ENCODE peak calls at places on chromosomes 6 and 20, in eight cellular contexts. One of them, this sample, is unnamed.

GRCh38 chr20:43977252-43977651 is 62.6 kb downstream of the TOX2 start:
- DNase-seq in fibroblast of pulmonary artery: no peak
- DNase-seq in caudate nucleus: no peak
- DNase-seq in effector CD4-positive, alpha-beta T cell: no peak
- DNase-seq in smooth muscle cell of the brain vasculature: no peak
- DNase-seq in osteocyte: no peak
- DNase-seq in NCI-H2029 treated with DMSO at 0.1 percent for 48 hours: no peak
- DNase-seq in astrocyte of the spinal cord: peak; percentile 52
- DNase-seq in this sample: no peak

GRCh38 chr6:37042139-37042538 is 36.7 kb downstream of the FGD2 start:
- DNase-seq in fibroblast of pulmonary artery: no peak
- DNase-seq in effector CD4-positive, alpha-beta T cell: no peak
- DNase-seq in astrocyte of the spinal cord: no peak
- DNase-seq in osteocyte: no peak
- DNase-seq in smooth muscle cell of the brain vasculature: no peak
- DNase-seq in NCI-H2029 treated with DMSO at 0.1 percent for 48 hours: peak; percentile 57
- DNase-seq in caudate nucleus: no peak
- DNase-seq in this sample: no peak

GRCh38 chr6:40328376-40328987 is 258.7 kb downstream of the LRFN2 start:
- DNase-seq in NCI-H2029 treated with DMSO at 0.1 percent for 48 hours: peak; percentile 67
- DNase-seq in fibroblast of pulmonary artery: no peak
- DNase-seq in smooth muscle cell of the brain vasculature: no peak
- DNase-seq in astrocyte of the spinal cord: no peak
- DNase-seq in effector CD4-positive, alpha-beta T cell: no peak
- DNase-seq in osteocyte: no peak
- DNase-seq in caudate nucleus: peak; percentile 4
- DNase-seq in this sample: peak; percentile 78

GRCh38 chr6:156597130-156597529 is 180.0 kb upstream of the ARID1B start:
- DNase-seq in caudate nucleus: no peak
- DNase-seq in smooth muscle cell of the brain vasculature: no peak
- DNase-seq in astrocyte of the spinal cord: no peak
- DNase-seq in effector CD4-positive, alpha-beta T cell: no peak
- DNase-seq in osteocyte: no peak
- DNase-seq in NCI-H2029 treated with DMSO at 0.1 percent for 48 hours: no peak
- DNase-seq in fibroblast of pulmonary artery: no peak
- DNase-seq in this sample: no peak

GRCh38 chr6:147279423-147279822 is 75.2 kb downstream of the STXBP5 start:
- DNase-seq in effector CD4-positive, alpha-beta T cell: no peak
- DNase-seq in astrocyte of the spinal cord: peak; percentile 51
- DNase-seq in osteocyte: no peak
- DNase-seq in NCI-H2029 treated with DMSO at 0.1 percent for 48 hours: no peak
- DNase-seq in smooth muscle cell of the brain vasculature: no peak
- DNase-seq in fibroblast of pulmonary artery: peak; percentile 83
- DNase-seq in caudate nucleus: no peak
- DNase-seq in this sample: no peak

GRCh38 chr20:24131684-24132083 is 143.1 kb upstream of the GGTLC1 start:
- DNase-seq in NCI-H2029 treated with DMSO at 0.1 percent for 48 hours: no peak
- DNase-seq in caudate nucleus: no peak
- DNase-seq in effector CD4-positive, alpha-beta T cell: no peak
- DNase-seq in astrocyte of the spinal cord: no peak
- DNase-seq in fibroblast of pulmonary artery: peak; percentile 10
- DNase-seq in smooth muscle cell of the brain vasculature: no peak
- DNase-seq in osteocyte: no peak
- DNase-seq in this sample: no peak

GRCh38 chr6:131949615-131949908 is 1.6 kb downstream of the CCN2 start:
- DNase-seq in fibroblast of pulmonary artery: peak; percentile 94
- DNase-seq in astrocyte of the spinal cord: no peak
- DNase-seq in NCI-H2029 treated with DMSO at 0.1 percent for 48 hours: no peak
- DNase-seq in smooth muscle cell of the brain vasculature: no peak
- DNase-seq in effector CD4-positive, alpha-beta T cell: no peak
- DNase-seq in osteocyte: no peak
- DNase-seq in caudate nucleus: no peak
- DNase-seq in this sample: no peak

GRCh38 chr6:139030539-139030938 is 2.0 kb downstream of the ABRACL start:
- DNase-seq in fibroblast of pulmonary artery: no peak
- DNase-seq in astrocyte of the spinal cord: no peak
- DNase-seq in NCI-H2029 treated with DMSO at 0.1 percent for 48 hours: no peak
- DNase-seq in osteocyte: no peak
- DNase-seq in smooth muscle cell of the brain vasculature: no peak
- DNase-seq in caudate nucleus: no peak
- DNase-seq in effector CD4-positive, alpha-beta T cell: no peak
- DNase-seq in this sample: no peak

GRCh38 chr6:89597988-89598387 is 40.6 kb downstream of the LYRM2 start:
- DNase-seq in smooth muscle cell of the brain vasculature: no peak
- DNase-seq in osteocyte: no peak
- DNase-seq in effector CD4-positive, alpha-beta T cell: no peak
- DNase-seq in caudate nucleus: no peak
- DNase-seq in NCI-H2029 treated with DMSO at 0.1 percent for 48 hours: no peak
- DNase-seq in fibroblast of pulmonary artery: peak; percentile 46
- DNase-seq in astrocyte of the spinal cord: peak; percentile 5
- DNase-seq in this sample: no peak

GRCh38 chr6:69594405-69594804 is 202.4 kb downstream of the LMBRD1 start:
- DNase-seq in effector CD4-positive, alpha-beta T cell: no peak
- DNase-seq in astrocyte of the spinal cord: no peak
- DNase-seq in NCI-H2029 treated with DMSO at 0.1 percent for 48 hours: no peak
- DNase-seq in caudate nucleus: no peak
- DNase-seq in fibroblast of pulmonary artery: no peak
- DNase-seq in smooth muscle cell of the brain vasculature: no peak
- DNase-seq in osteocyte: no peak
- DNase-seq in this sample: no peak